ENCODE peak calls at places on chromosome 20, in eight cellular contexts. One of them, this sample, is unnamed.

GRCh38 chr20:813386-813785 is 20.1 kb upstream of the FAM110A start:
- DNase-seq in transverse colon: no peak
- DNase-seq in HCT116: no peak
- DNase-seq in IMR-90: no peak
- DNase-seq in lower leg skin: no peak
- DNase-seq in testis: no peak
- DNase-seq in spleen: no peak
- DNase-seq in A549: no peak
- DNase-seq in this sample: no peak

GRCh38 chr20:32787168-32787567 is 25.0 kb downstream of the DNMT3B start:
- DNase-seq in transverse colon: no peak
- DNase-seq in HCT116: no peak
- DNase-seq in IMR-90: no peak
- DNase-seq in lower leg skin: no peak
- DNase-seq in testis: no peak
- DNase-seq in spleen: no peak
- DNase-seq in A549: no peak
- DNase-seq in this sample: no peak

GRCh38 chr20:1467355-1468116 is 887 bp upstream of the NSFL1C start:
- DNase-seq in transverse colon: peak
- DNase-seq in HCT116: no peak
- DNase-seq in IMR-90: no peak
- DNase-seq in lower leg skin: no peak
- DNase-seq in testis: peak
- DNase-seq in spleen: peak
- DNase-seq in A549: no peak
- DNase-seq in this sample: peak

GRCh38 chr20:13661070-13661687 is 22.4 kb upstream of the TASP1 start:
- DNase-seq in transverse colon: no peak
- DNase-seq in HCT116: no peak
- DNase-seq in IMR-90: no peak
- DNase-seq in lower leg skin: no peak
- DNase-seq in testis: no peak
- DNase-seq in spleen: no peak
- DNase-seq in A549: no peak
- DNase-seq in this sample: no peak

GRCh38 chr20:36034875-36035274 is 66.5 kb downstream of the CNBD2 start:
- DNase-seq in transverse colon: no peak
- DNase-seq in HCT116: no peak
- DNase-seq in IMR-90: no peak
- DNase-seq in lower leg skin: no peak
- DNase-seq in testis: no peak
- DNase-seq in spleen: no peak
- DNase-seq in A549: no peak
- DNase-seq in this sample: no peak

GRCh38 chr20:10777713-10778112 is 103.9 kb upstream of the JAG1 start:
- DNase-seq in transverse colon: no peak
- DNase-seq in HCT116: no peak
- DNase-seq in IMR-90: no peak
- DNase-seq in lower leg skin: no peak
- DNase-seq in testis: no peak
- DNase-seq in spleen: no peak
- DNase-seq in A549: no peak
- DNase-seq in this sample: no peak

GRCh38 chr20:1946762-1947534 is 46.9 kb downstream of the PDYN start:
- DNase-seq in transverse colon: no peak
- DNase-seq in HCT116: no peak
- DNase-seq in IMR-90: peak
- DNase-seq in lower leg skin: peak
- DNase-seq in testis: peak
- DNase-seq in spleen: peak
- DNase-seq in A549: no peak
- DNase-seq in this sample: no peak

GRCh38 chr20:40966103-40966502 is 62.5 kb upstream of the TOP1 start:
- DNase-seq in transverse colon: no peak
- DNase-seq in HCT116: no peak
- DNase-seq in IMR-90: no peak
- DNase-seq in lower leg skin: peak
- DNase-seq in testis: no peak
- DNase-seq in spleen: no peak
- DNase-seq in A549: no peak
- DNase-seq in this sample: no peak

GRCh38 chr20:63953764-63954429 is 2.3 kb downstream of the UCKL1 start:
- DNase-seq in transverse colon: no peak
- DNase-seq in HCT116: no peak
- DNase-seq in IMR-90: no peak
- DNase-seq in lower leg skin: no peak
- DNase-seq in testis: no peak
- DNase-seq in spleen: peak
- DNase-seq in A549: no peak
- DNase-seq in this sample: no peak

GRCh38 chr20:63952769-63953168 is 3.4 kb downstream of the UCKL1 start:
- DNase-seq in transverse colon: peak
- DNase-seq in HCT116: no peak
- DNase-seq in IMR-90: no peak
- DNase-seq in lower leg skin: no peak
- DNase-seq in testis: no peak
- DNase-seq in spleen: no peak
- DNase-seq in A549: no peak
- DNase-seq in this sample: no peak

GRCh38 chr20:63950701-63951397 is 5.4 kb downstream of the UCKL1 start:
- DNase-seq in transverse colon: no peak
- DNase-seq in HCT116: no peak
- DNase-seq in IMR-90: no peak
- DNase-seq in lower leg skin: no peak
- DNase-seq in testis: peak
- DNase-seq in spleen: peak
- DNase-seq in A549: no peak
- DNase-seq in this sample: no peak

GRCh38 chr20:63952210-63952535 is 4.0 kb downstream of the UCKL1 start:
- DNase-seq in transverse colon: no peak
- DNase-seq in HCT116: no peak
- DNase-seq in IMR-90: no peak
- DNase-seq in lower leg skin: no peak
- DNase-seq in testis: no peak
- DNase-seq in spleen: peak
- DNase-seq in A549: no peak
- DNase-seq in this sample: no peak

DNA sequence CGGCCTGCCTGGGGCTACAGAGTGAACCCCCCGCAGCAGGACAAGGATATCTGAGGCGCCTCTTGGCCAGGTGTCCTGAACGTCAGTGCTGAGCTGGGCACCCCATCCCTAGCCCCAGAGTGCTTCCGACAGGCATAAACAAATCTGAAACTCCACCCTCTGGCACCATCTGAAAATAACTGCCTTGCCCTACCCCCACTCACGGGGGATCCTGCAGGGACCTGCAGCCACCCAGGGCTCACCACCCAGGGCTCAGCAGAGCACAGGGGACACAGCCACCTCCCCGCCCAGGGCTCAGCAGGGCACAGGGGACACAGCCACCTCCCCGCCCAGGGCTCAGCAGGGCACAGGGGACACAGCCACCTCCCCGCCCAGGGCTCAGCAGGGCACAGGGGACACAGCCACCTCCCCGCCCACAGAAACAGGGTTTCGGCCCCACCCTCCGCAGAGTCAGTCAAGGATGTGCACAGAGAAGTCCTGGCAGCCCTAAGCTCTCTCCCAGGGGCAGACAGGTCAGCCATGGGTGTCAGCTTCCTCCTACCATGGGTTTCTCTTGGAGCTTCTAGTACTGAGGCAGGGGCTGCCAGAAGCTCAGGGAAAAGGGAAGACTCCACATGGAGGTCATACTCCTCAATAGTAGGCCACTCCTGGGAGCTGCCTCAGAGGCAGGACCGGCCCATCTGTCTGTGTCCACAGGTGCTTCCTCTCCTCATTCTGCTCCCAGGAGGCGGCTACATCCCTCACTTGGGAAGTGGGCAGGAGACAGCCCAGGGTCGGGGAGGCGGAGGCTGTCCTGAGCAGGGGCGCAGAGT is 4.6 kb downstream of the UCKL1 start:
- DNase-seq in transverse colon: peak
- DNase-seq in HCT116: no peak
- DNase-seq in IMR-90: no peak
- DNase-seq in lower leg skin: no peak
- DNase-seq in testis: no peak
- DNase-seq in spleen: peak
- DNase-seq in A549: no peak
- DNase-seq in this sample: no peak
- TF ChIP-seq POLR2A in transverse colon: peak
- TF ChIP-seq POLR2A in HCT116: no peak
- TF ChIP-seq POLR2A in IMR-90: no peak
- TF ChIP-seq POLR2A in lower leg skin: no peak
- TF ChIP-seq POLR2A in testis: no peak
- TF ChIP-seq POLR2A in spleen: no peak
- TF ChIP-seq POLR2A in A549: no peak
- TF ChIP-seq POLR2A in this sample: no peak

GRCh38 chr20:53579581-53580375 is 13.9 kb downstream of the ZNF217 start:
- DNase-seq in transverse colon: peak
- DNase-seq in HCT116: no peak
- DNase-seq in IMR-90: peak
- DNase-seq in lower leg skin: peak
- DNase-seq in testis: no peak
- DNase-seq in spleen: no peak
- DNase-seq in A549: no peak
- DNase-seq in this sample: no peak
- H3K4me3 ChIP-seq in transverse colon: no peak
- H3K4me3 ChIP-seq in HCT116: no peak
- H3K4me3 ChIP-seq in IMR-90: no peak
- H3K4me3 ChIP-seq in lower leg skin: no peak
- H3K4me3 ChIP-seq in testis: no peak
- H3K4me3 ChIP-seq in spleen: peak
- H3K4me3 ChIP-seq in A549: peak
- H3K4me3 ChIP-seq in this sample: peak

GRCh38 chr20:62136283-62137091 is 6.7 kb downstream of the PSMA7 start:
- DNase-seq in transverse colon: peak
- DNase-seq in HCT116: peak
- DNase-seq in IMR-90: peak
- DNase-seq in lower leg skin: peak
- DNase-seq in testis: peak
- DNase-seq in spleen: peak
- DNase-seq in A549: peak
- DNase-seq in this sample: peak

GRCh38 chr20:62134735-62135231 is 8.4 kb downstream of the PSMA7 start:
- DNase-seq in transverse colon: no peak
- DNase-seq in HCT116: no peak
- DNase-seq in IMR-90: peak
- DNase-seq in lower leg skin: no peak
- DNase-seq in testis: peak
- DNase-seq in spleen: no peak
- DNase-seq in A549: no peak
- DNase-seq in this sample: peak

GRCh38 chr20:62137092-62137384 is 6.2 kb downstream of the PSMA7 start:
- DNase-seq in transverse colon: no peak
- DNase-seq in HCT116: no peak
- DNase-seq in IMR-90: no peak
- DNase-seq in lower leg skin: no peak
- DNase-seq in testis: no peak
- DNase-seq in spleen: no peak
- DNase-seq in A549: no peak
- DNase-seq in this sample: no peak

GRCh38 chr20:62133864-62134263 is 9.3 kb downstream of the PSMA7 start:
- DNase-seq in transverse colon: no peak
- DNase-seq in HCT116: no peak
- DNase-seq in IMR-90: no peak
- DNase-seq in lower leg skin: no peak
- DNase-seq in testis: no peak
- DNase-seq in spleen: no peak
- DNase-seq in A549: no peak
- DNase-seq in this sample: no peak

GRCh38 chr20:62135573-62136266 is 7.5 kb downstream of the PSMA7 start:
- DNase-seq in transverse colon: no peak
- DNase-seq in HCT116: no peak
- DNase-seq in IMR-90: no peak
- DNase-seq in lower leg skin: no peak
- DNase-seq in testis: no peak
- DNase-seq in spleen: no peak
- DNase-seq in A549: no peak
- DNase-seq in this sample: no peak
- TF ChIP-seq POLR2A in transverse colon: no peak
- TF ChIP-seq POLR2A in HCT116: no peak
- TF ChIP-seq POLR2A in IMR-90: peak
- TF ChIP-seq POLR2A in lower leg skin: no peak
- TF ChIP-seq POLR2A in testis: no peak
- TF ChIP-seq POLR2A in spleen: no peak
- TF ChIP-seq POLR2A in A549: no peak
- TF ChIP-seq POLR2A in this sample: peak

GRCh38 chr20:25054995-25055629 is 2.8 kb downstream of the ACSS1 start:
- DNase-seq in transverse colon: peak
- DNase-seq in HCT116: no peak
- DNase-seq in IMR-90: peak
- DNase-seq in lower leg skin: no peak
- DNase-seq in testis: no peak
- DNase-seq in spleen: no peak
- DNase-seq in A549: no peak
- DNase-seq in this sample: no peak

GRCh38 chr20:25054133-25054820 is 3.7 kb downstream of the ACSS1 start:
- DNase-seq in transverse colon: peak
- DNase-seq in HCT116: no peak
- DNase-seq in IMR-90: no peak
- DNase-seq in lower leg skin: peak
- DNase-seq in testis: no peak
- DNase-seq in spleen: peak
- DNase-seq in A549: no peak
- DNase-seq in this sample: no peak

GRCh38 chr20:25057234-25058050 is 497 bp downstream of the ACSS1 start:
- DNase-seq in transverse colon: peak
- DNase-seq in HCT116: no peak
- DNase-seq in IMR-90: peak
- DNase-seq in lower leg skin: peak
- DNase-seq in testis: peak
- DNase-seq in spleen: peak
- DNase-seq in A549: peak
- DNase-seq in this sample: no peak

GRCh38 chr20:25056601-25057233 is 1.2 kb downstream of the ACSS1 start:
- DNase-seq in transverse colon: no peak
- DNase-seq in HCT116: no peak
- DNase-seq in IMR-90: no peak
- DNase-seq in lower leg skin: peak
- DNase-seq in testis: no peak
- DNase-seq in spleen: peak
- DNase-seq in A549: no peak
- DNase-seq in this sample: no peak

DNA sequence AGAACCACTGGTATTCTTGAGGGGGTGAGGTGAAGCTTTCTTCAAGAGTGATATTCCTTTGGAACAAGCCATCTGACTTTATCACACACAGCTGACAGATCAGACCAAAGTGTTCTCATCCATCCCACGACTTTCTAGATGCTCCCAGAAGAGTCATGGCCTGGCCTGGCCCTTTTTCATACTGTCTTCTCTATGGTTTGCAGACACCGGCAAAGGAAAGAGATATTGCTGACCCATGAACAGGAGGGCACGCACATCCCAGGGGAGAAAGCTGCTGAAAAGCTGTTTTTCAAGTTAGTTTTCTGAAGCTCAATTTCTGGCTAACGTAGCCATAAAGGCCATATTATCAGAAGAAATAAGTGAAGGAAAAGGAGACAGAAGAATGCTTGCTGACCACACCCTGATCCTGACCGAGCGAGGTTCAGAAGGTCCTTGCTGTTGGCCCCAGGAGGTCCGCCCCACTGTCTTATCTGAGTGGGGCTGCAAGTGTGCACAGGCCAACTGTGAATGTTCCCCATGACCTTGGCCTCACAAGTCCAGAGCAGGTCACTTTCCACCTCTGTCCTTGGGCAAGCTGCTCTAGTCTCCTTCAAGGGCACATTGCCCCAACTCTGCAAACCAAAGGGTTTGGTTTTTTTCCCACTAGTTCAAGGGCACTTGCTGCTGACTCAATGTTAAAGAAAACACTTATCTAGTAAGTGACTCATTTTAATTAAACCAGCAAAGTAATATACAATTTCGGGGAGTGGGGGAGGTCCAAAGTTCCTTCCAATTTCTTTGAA is 2.0 kb downstream of the ACSS1 start:
- DNase-seq in transverse colon: peak
- DNase-seq in HCT116: no peak
- DNase-seq in IMR-90: peak
- DNase-seq in lower leg skin: no peak
- DNase-seq in testis: peak
- DNase-seq in spleen: peak
- DNase-seq in A549: no peak
- DNase-seq in this sample: no peak
- H3K4me3 ChIP-seq in transverse colon: no peak
- H3K4me3 ChIP-seq in HCT116: no peak
- H3K4me3 ChIP-seq in IMR-90: no peak
- H3K4me3 ChIP-seq in lower leg skin: no peak
- H3K4me3 ChIP-seq in testis: no peak
- H3K4me3 ChIP-seq in spleen: peak
- H3K4me3 ChIP-seq in A549: no peak
- H3K4me3 ChIP-seq in this sample: peak